ENCODE peak calls at places on chromosomes 5 and 9, in four cellular contexts. I is Panc1, A is LNCaP clone FGC, Y is IMR-90. H is an unnamed sample.

GRCh38 chr5:161804263-161804662 is 43.7 kb upstream of the GABRA1 start:
- DNase-seq in I (no peak), A (no peak), Y (no peak), H (no peak)

GRCh38 chr9:14750871-14751270 is 28.3 kb upstream of the CER1 start:
- DNase-seq in I (no peak), A (no peak), Y (no peak), H (no peak)

GRCh38 chr9:90969021-90969675 is 167.5 kb downstream of the SYK start:
- DNase-seq in I (no peak), A (no peak), Y (no peak), H (no peak)

GRCh38 chr9:119005162-119005561 is 364.1 kb downstream of the BRINP1 start:
- DNase-seq in I (no peak), A (no peak), Y (no peak), H (no peak)

GRCh38 chr5:173789031-173789920 is 98.9 kb upstream of the CPEB4 start:
- DNase-seq in I (no peak), A (no peak), Y (peak), H (peak)

GRCh38 chr9:83147487-83148149 is 84.7 kb upstream of the RASEF start:
- DNase-seq in I (no peak), A (no peak), Y (no peak), H (no peak)

GRCh38 chr9:20242767-20243166 is 379.5 kb downstream of the MLLT3 start:
- DNase-seq in I (no peak), A (no peak), Y (no peak), H (no peak)

GRCh38 chr5:68290260-68290674 is 74.7 kb downstream of the PIK3R1 start:
- DNase-seq in I (no peak), A (peak), Y (peak), H (peak)

GRCh38 chr5:66306105-66306843 is 162.2 kb downstream of the SREK1 start:
- DNase-seq in I (peak), A (peak), Y (peak), H (peak)

GRCh38 chr5:60287174-60287771 is 393.7 kb upstream of the PDE4D start:
- DNase-seq in I (peak), A (no peak), Y (peak), H (peak)

GRCh38 chr9:134681061-134681661 is 39.6 kb downstream of the COL5A1 start:
- DNase-seq in I (no peak), A (no peak), Y (peak), H (peak)

GRCh38 chr5:179923422-179923821 is 15.7 kb upstream of the TBC1D9B start:
- DNase-seq in I (no peak), A (no peak), Y (no peak), H (no peak)

GRCh38 chr5:135448796-135449507 is 1.8 kb upstream of the DCANP1 start:
- DNase-seq in I (no peak), A (no peak), Y (peak), H (no peak)
- H3K4me3 ChIP-seq in I (no peak), A (no peak), Y (no peak), H (no peak)

DNA sequence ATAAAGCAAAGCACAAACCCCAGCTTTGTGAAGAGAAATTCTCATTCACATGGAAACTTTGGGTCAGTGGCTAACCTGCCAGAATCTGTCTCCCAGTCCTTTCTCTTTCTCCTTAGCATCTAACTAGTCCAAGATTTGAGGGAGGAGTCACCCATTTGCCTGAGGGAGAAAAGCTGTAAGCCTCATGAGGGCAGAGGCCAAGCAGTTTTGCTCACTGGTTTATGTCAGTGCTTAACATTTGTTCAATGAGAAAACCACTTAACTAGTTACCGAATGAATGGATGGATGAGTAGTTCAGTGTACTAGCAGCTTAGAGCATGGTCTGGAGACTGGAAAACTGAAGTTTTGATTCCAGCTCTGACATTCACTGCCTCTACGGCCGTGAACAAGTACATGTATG is 36.0 kb downstream of the ADAM19 start:
- DNase-seq in I (no peak), A (no peak), Y (peak), H (no peak)
- H3K4me3 ChIP-seq in I (no peak), A (no peak), Y (no peak), H (no peak)

DNA sequence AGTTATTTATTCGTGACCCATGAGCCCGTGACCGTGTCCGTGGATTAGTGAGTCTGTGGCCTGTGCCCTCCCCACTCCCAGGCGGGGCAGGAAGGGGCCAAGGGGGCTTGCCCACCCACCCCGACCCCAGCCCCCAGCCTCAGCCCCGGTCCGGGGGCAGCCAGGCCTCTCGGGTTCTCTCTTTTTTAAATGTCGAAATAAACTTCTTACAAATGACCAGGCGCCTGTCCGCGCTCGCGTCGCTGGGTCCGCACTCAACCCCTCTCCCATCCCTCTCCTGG is 7.6 kb downstream of the BARHL1 start:
- DNase-seq in I (no peak), A (no peak), Y (no peak), H (no peak)
- H3K4me3 ChIP-seq in I (no peak), A (no peak), Y (no peak), H (no peak)

DNA sequence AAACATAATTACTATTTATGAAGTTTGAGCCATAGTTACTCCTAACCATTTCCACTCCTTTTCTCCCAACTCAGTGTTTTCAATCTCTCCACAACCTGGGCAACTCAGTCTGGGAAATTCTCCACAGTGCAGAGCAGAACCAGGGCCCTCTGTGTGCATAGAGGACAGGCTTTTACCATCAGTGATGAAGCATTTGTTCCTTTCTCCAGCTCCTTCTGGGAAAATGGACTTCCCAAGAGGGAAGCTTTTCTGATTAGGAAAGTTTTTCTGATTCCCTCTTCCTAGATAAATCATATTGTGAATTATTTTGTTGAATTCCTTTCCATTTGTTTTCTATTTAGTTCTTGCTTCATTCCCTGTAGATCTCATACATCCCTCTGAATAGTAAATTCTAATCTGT is 132.3 kb upstream of the MPDZ start:
- DNase-seq in I (no peak), A (no peak), Y (no peak), H (no peak)
- H3K4me3 ChIP-seq in I (no peak), A (no peak), Y (no peak), H (no peak)

DNA sequence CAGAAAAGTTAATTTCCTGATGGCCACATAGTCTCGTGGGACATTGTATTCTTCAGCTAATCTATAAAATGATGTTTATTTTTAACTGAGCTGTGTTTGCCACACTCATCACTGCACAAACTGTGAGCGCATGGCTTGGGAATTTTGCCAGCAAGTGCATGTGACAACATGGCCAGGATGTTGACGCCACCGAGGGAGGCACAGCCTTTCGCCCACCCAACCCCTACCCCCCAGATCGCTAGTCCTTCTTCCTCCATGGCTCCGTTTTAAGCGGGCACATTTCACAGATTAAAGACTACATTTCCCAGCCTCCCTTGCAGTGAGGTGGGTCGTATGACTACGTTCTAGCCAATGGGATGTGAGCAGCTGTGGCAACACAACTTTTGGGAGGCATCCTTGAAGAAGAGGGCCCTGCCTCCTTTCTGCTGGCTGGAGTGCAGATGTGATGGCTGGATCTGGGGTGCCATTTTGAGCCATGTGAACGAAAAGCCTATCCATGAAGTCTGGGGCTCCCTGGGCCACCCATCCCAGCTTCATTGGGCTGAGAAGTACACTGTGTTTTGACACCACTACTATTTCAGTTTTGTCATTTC is 7.9 kb downstream of the NRARP start:
- DNase-seq in I (no peak), A (no peak), Y (peak), H (peak)
- H3K4me3 ChIP-seq in I (no peak), A (no peak), Y (no peak), H (no peak)

DNA sequence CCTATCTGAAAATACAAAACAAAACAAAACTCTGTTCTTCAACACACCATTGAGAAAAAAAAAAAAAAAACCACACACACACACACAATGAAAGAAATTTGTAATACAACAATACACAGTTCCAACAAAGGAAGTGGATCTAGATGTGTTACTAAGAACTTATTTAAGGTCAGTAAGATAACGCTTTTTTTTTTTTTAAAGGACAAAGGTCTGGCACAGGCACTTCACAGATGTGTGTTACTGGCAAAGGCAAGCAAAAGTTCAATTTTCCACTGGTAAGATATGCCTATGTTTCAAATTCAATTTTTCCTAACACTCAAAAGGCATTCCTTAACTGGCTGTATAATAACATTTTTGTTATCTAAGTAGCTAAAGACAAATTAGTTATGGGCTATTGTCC is 3.6 kb downstream of the RFK start:
- DNase-seq in I (no peak), A (no peak), Y (no peak), H (no peak)
- H3K4me3 ChIP-seq in I (no peak), A (no peak), Y (no peak), H (no peak)

DNA sequence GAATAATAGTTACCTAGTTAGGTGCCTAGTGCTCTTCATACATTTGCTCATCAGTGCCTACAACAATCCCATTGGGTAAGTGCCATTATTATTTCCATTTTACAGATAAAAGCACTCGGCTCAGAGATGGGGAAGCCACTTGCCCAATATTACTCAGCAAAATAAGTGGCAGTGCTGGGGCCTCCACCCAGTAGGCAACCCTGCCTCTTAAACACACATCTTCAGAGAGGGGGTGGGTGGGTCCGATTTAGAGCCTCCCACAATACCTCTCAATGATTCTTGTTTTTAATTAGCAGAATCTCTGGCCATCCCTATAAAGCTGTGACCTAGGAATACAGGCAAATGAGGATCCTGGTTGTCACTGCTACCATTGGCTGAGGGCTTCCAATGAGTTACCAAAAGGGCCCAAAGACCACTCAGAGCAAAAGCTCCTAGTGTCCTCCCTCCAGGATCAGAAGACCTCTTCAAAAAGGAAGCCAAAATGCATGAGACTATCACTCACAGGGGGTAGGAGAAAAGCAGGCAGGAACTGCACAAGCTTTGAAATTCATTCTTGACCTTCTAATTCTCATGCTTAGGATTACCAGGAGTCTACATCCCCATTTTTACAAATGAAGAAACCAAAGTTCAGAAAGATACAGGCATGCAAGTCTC is 36.1 kb upstream of the UBE2D2 start:
- DNase-seq in I (no peak), A (no peak), Y (no peak), H (no peak)
- H3K4me3 ChIP-seq in I (no peak), A (no peak), Y (no peak), H (no peak)